ENCODE peak calls at places on chromosomes 16 and 17, in eight cellular contexts. One of them, this sample, is unnamed.
A peak's percentile ranks its signal among the peaks of the same experiment; 100 is the strongest.

GRCh38 chr16:85173077-85173980 is 61.1 kb upstream of the CIBAR2 start:
- DNase-seq in body of pancreas: no peak
- DNase-seq in cardiac fibroblast: peak; percentile 84
- DNase-seq in AG04449: peak; percentile 78
- DNase-seq in kidney: peak; percentile 63
- DNase-seq in tibial nerve: no peak
- DNase-seq in CD8-positive, alpha-beta T cell: no peak
- DNase-seq in GM10248: no peak
- DNase-seq in this sample: no peak

GRCh38 chr16:19744670-19745069 is 26.6 kb downstream of the IQCK start:
- DNase-seq in body of pancreas: no peak
- DNase-seq in cardiac fibroblast: no peak
- DNase-seq in AG04449: no peak
- DNase-seq in kidney: no peak
- DNase-seq in tibial nerve: no peak
- DNase-seq in CD8-positive, alpha-beta T cell: no peak
- DNase-seq in GM10248: no peak
- DNase-seq in this sample: no peak

GRCh38 chr17:6045621-6046357 is 24.4 kb upstream of the WSCD1 start:
- DNase-seq in body of pancreas: no peak
- DNase-seq in cardiac fibroblast: no peak
- DNase-seq in AG04449: no peak
- DNase-seq in kidney: no peak
- DNase-seq in tibial nerve: no peak
- DNase-seq in CD8-positive, alpha-beta T cell: no peak
- DNase-seq in GM10248: no peak
- DNase-seq in this sample: no peak

GRCh38 chr17:12924614-12925013 is 93.2 kb downstream of the ELAC2 start:
- DNase-seq in body of pancreas: no peak
- DNase-seq in cardiac fibroblast: no peak
- DNase-seq in AG04449: no peak
- DNase-seq in kidney: no peak
- DNase-seq in tibial nerve: no peak
- DNase-seq in CD8-positive, alpha-beta T cell: no peak
- DNase-seq in GM10248: no peak
- DNase-seq in this sample: no peak

GRCh38 chr16:11667221-11667823 is 933 bp upstream of the SNN start:
- DNase-seq in body of pancreas: no peak
- DNase-seq in cardiac fibroblast: no peak
- DNase-seq in AG04449: no peak
- DNase-seq in kidney: peak; percentile 58
- DNase-seq in tibial nerve: no peak
- DNase-seq in CD8-positive, alpha-beta T cell: no peak
- DNase-seq in GM10248: no peak
- DNase-seq in this sample: no peak

GRCh38 chr17:44752953-44753861 is 5.6 kb upstream of the ADAM11 start:
- DNase-seq in body of pancreas: no peak
- DNase-seq in cardiac fibroblast: no peak
- DNase-seq in AG04449: no peak
- DNase-seq in kidney: no peak
- DNase-seq in tibial nerve: no peak
- DNase-seq in CD8-positive, alpha-beta T cell: no peak
- DNase-seq in GM10248: no peak
- DNase-seq in this sample: no peak

GRCh38 chr17:44901323-44901965 is 2.2 kb upstream of the EFTUD2 start:
- DNase-seq in body of pancreas: no peak
- DNase-seq in cardiac fibroblast: peak; percentile 63
- DNase-seq in AG04449: peak; percentile 23
- DNase-seq in kidney: no peak
- DNase-seq in tibial nerve: no peak
- DNase-seq in CD8-positive, alpha-beta T cell: no peak
- DNase-seq in GM10248: no peak
- DNase-seq in this sample: no peak

GRCh38 chr17:31787857-31788570 is 71.0 kb downstream of the COPRS start:
- DNase-seq in body of pancreas: no peak
- DNase-seq in cardiac fibroblast: peak; percentile 86
- DNase-seq in AG04449: peak; percentile 78
- DNase-seq in kidney: no peak
- DNase-seq in tibial nerve: no peak
- DNase-seq in CD8-positive, alpha-beta T cell: no peak
- DNase-seq in GM10248: no peak
- DNase-seq in this sample: no peak

GRCh38 chr17:47225436-47225858 is 16.3 kb downstream of the MYL4 start:
- DNase-seq in body of pancreas: peak; percentile 81
- DNase-seq in cardiac fibroblast: peak; percentile 90
- DNase-seq in AG04449: peak; percentile 50
- DNase-seq in kidney: no peak
- DNase-seq in tibial nerve: peak; percentile 93
- DNase-seq in CD8-positive, alpha-beta T cell: no peak
- DNase-seq in GM10248: no peak
- DNase-seq in this sample: peak; percentile 70

GRCh38 chr17:11986939-11987329 is 10.3 kb downstream of the ZNF18 start:
- DNase-seq in body of pancreas: no peak
- DNase-seq in cardiac fibroblast: peak; percentile 73
- DNase-seq in AG04449: no peak
- DNase-seq in kidney: no peak
- DNase-seq in tibial nerve: no peak
- DNase-seq in CD8-positive, alpha-beta T cell: no peak
- DNase-seq in GM10248: no peak
- DNase-seq in this sample: peak; percentile 3

GRCh38 chr17:43094129-43094834 is 30.9 kb downstream of the BRCA1 start:
- DNase-seq in body of pancreas: no peak
- DNase-seq in cardiac fibroblast: peak; percentile 12
- DNase-seq in AG04449: no peak
- DNase-seq in kidney: no peak
- DNase-seq in tibial nerve: no peak
- DNase-seq in CD8-positive, alpha-beta T cell: no peak
- DNase-seq in GM10248: no peak
- DNase-seq in this sample: no peak

GRCh38 chr16:70306880-70307279 is 7.9 kb downstream of the DDX19B start:
- DNase-seq in body of pancreas: no peak
- DNase-seq in cardiac fibroblast: no peak
- DNase-seq in AG04449: no peak
- DNase-seq in kidney: no peak
- DNase-seq in tibial nerve: no peak
- DNase-seq in CD8-positive, alpha-beta T cell: no peak
- DNase-seq in GM10248: no peak
- DNase-seq in this sample: no peak

GRCh38 chr17:7631398-7632380 is 1.8 kb downstream of the SHBG start:
- DNase-seq in body of pancreas: no peak
- DNase-seq in cardiac fibroblast: no peak
- DNase-seq in AG04449: no peak
- DNase-seq in kidney: no peak
- DNase-seq in tibial nerve: no peak
- DNase-seq in CD8-positive, alpha-beta T cell: no peak
- DNase-seq in GM10248: peak; percentile 5
- DNase-seq in this sample: no peak

GRCh38 chr17:7634384-7634783 is 4.4 kb downstream of the SHBG start:
- DNase-seq in body of pancreas: peak; percentile 31
- DNase-seq in cardiac fibroblast: peak; percentile 72
- DNase-seq in AG04449: no peak
- DNase-seq in kidney: peak; percentile 80
- DNase-seq in tibial nerve: peak; percentile 24
- DNase-seq in CD8-positive, alpha-beta T cell: no peak
- DNase-seq in GM10248: no peak
- DNase-seq in this sample: peak; percentile 24

GRCh38 chr17:7633093-7633492 is 3.2 kb downstream of the SHBG start:
- DNase-seq in body of pancreas: peak; percentile 36
- DNase-seq in cardiac fibroblast: no peak
- DNase-seq in AG04449: no peak
- DNase-seq in kidney: no peak
- DNase-seq in tibial nerve: no peak
- DNase-seq in CD8-positive, alpha-beta T cell: no peak
- DNase-seq in GM10248: peak; percentile 4
- DNase-seq in this sample: no peak

GRCh38 chr17:7629939-7630571 is at the start of gene SHBG:
- DNase-seq in body of pancreas: no peak
- DNase-seq in cardiac fibroblast: no peak
- DNase-seq in AG04449: no peak
- DNase-seq in kidney: no peak
- DNase-seq in tibial nerve: no peak
- DNase-seq in CD8-positive, alpha-beta T cell: no peak
- DNase-seq in GM10248: no peak
- DNase-seq in this sample: no peak

DNA sequence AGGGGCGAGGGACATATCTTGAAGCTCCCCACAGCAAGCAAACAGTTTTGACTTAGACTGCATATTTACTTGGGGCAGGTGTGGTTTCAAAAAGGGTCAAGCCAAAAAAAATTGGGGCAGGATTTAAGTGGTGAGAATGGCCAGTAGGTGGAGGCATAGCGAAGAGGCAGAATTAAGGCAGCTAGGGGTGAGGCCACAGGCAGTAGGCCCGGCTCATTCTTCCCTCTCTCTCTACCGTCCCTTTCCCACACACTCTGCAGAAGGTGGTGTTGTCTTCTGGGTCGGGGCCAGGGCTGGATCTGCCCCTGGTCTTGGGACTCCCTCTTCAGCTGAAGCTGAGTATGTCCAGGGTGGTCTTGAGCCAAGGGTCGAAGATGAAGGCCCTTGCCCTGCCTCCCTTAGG is 2.6 kb downstream of the SHBG start:
- DNase-seq in body of pancreas: peak; percentile 52
- DNase-seq in cardiac fibroblast: peak; percentile 76
- DNase-seq in AG04449: no peak
- DNase-seq in kidney: no peak
- DNase-seq in tibial nerve: no peak
- DNase-seq in CD8-positive, alpha-beta T cell: no peak
- DNase-seq in GM10248: peak; percentile 71
- DNase-seq in this sample: peak; percentile 25
- TF ChIP-seq CTCF in body of pancreas: peak; percentile 49
- TF ChIP-seq CTCF in cardiac fibroblast: peak; percentile 64
- TF ChIP-seq CTCF in AG04449: peak; percentile 58
- TF ChIP-seq CTCF in kidney: peak; percentile 24
- TF ChIP-seq CTCF in tibial nerve: no peak
- TF ChIP-seq CTCF in CD8-positive, alpha-beta T cell: no peak
- TF ChIP-seq CTCF in GM10248: peak; percentile 45
- TF ChIP-seq CTCF in this sample: peak; percentile 43

GRCh38 chr16:58360041-58360634 is 32.1 kb upstream of the GINS3 start:
- DNase-seq in body of pancreas: no peak
- DNase-seq in cardiac fibroblast: no peak
- DNase-seq in AG04449: no peak
- DNase-seq in kidney: no peak
- DNase-seq in tibial nerve: no peak
- DNase-seq in CD8-positive, alpha-beta T cell: no peak
- DNase-seq in GM10248: no peak
- DNase-seq in this sample: no peak
- TF ChIP-seq CTCF in body of pancreas: no peak
- TF ChIP-seq CTCF in cardiac fibroblast: no peak
- TF ChIP-seq CTCF in AG04449: no peak
- TF ChIP-seq CTCF in kidney: no peak
- TF ChIP-seq CTCF in tibial nerve: no peak
- TF ChIP-seq CTCF in CD8-positive, alpha-beta T cell: no peak
- TF ChIP-seq CTCF in GM10248: no peak
- TF ChIP-seq CTCF in this sample: no peak

GRCh38 chr17:82525712-82526111 is 6.2 kb downstream of the FOXK2 start:
- DNase-seq in body of pancreas: no peak
- DNase-seq in cardiac fibroblast: no peak
- DNase-seq in AG04449: no peak
- DNase-seq in kidney: no peak
- DNase-seq in tibial nerve: no peak
- DNase-seq in CD8-positive, alpha-beta T cell: no peak
- DNase-seq in GM10248: no peak
- DNase-seq in this sample: no peak

GRCh38 chr17:82529914-82530300 is 10.4 kb downstream of the FOXK2 start:
- DNase-seq in body of pancreas: no peak
- DNase-seq in cardiac fibroblast: no peak
- DNase-seq in AG04449: no peak
- DNase-seq in kidney: no peak
- DNase-seq in tibial nerve: no peak
- DNase-seq in CD8-positive, alpha-beta T cell: no peak
- DNase-seq in GM10248: no peak
- DNase-seq in this sample: no peak

GRCh38 chr17:82531431-82531881 is 11.9 kb downstream of the FOXK2 start:
- DNase-seq in body of pancreas: no peak
- DNase-seq in cardiac fibroblast: peak; percentile 40
- DNase-seq in AG04449: no peak
- DNase-seq in kidney: no peak
- DNase-seq in tibial nerve: no peak
- DNase-seq in CD8-positive, alpha-beta T cell: no peak
- DNase-seq in GM10248: no peak
- DNase-seq in this sample: no peak

GRCh38 chr17:82527893-82528292 is 8.4 kb downstream of the FOXK2 start:
- DNase-seq in body of pancreas: no peak
- DNase-seq in cardiac fibroblast: no peak
- DNase-seq in AG04449: no peak
- DNase-seq in kidney: no peak
- DNase-seq in tibial nerve: no peak
- DNase-seq in CD8-positive, alpha-beta T cell: no peak
- DNase-seq in GM10248: no peak
- DNase-seq in this sample: no peak

DNA sequence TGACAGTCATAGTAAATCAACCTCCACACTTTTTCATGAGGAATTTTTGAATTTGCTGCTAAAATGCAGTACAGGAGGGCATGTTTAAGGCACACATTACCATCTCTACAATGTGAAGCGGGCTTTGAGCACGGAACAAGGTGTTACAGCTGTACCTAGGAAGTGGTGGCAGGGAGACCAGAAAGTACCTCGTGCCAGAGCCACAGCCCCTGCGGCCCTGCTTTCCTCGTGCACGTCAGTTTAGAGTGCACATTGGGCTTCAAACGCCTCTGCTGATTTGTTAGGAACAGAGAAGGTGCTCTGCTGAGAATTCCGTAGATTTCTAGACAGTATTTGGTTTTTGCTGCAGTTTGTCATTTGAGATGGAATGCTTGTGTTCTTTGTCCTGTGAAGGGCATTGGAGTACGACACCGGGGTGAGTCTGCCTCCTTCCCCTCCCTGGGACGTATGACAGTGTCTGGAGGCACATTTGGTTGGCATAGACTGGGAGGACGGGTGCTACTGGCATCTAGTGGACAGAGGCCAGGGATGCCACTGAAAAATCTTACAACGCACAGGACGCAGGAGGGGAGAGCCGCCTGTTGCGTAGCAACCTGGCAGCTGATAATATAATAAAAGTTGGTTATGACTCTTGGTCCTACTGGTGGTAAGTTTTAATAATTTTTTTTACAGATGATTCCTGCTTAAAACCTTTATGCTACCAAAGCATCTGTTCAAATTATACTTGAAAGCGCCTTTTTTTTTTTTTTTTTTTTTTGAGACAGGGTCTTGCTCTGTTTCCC is 9.1 kb downstream of the FOXK2 start:
- DNase-seq in body of pancreas: peak; percentile 67
- DNase-seq in cardiac fibroblast: peak; percentile 53
- DNase-seq in AG04449: no peak
- DNase-seq in kidney: no peak
- DNase-seq in tibial nerve: no peak
- DNase-seq in CD8-positive, alpha-beta T cell: no peak
- DNase-seq in GM10248: no peak
- DNase-seq in this sample: peak; percentile 62
- TF ChIP-seq CTCF in body of pancreas: peak; percentile 52
- TF ChIP-seq CTCF in cardiac fibroblast: peak; percentile 18
- TF ChIP-seq CTCF in AG04449: no peak
- TF ChIP-seq CTCF in kidney: no peak
- TF ChIP-seq CTCF in tibial nerve: peak; percentile 42
- TF ChIP-seq CTCF in CD8-positive, alpha-beta T cell: no peak
- TF ChIP-seq CTCF in GM10248: no peak
- TF ChIP-seq CTCF in this sample: no peak

DNA sequence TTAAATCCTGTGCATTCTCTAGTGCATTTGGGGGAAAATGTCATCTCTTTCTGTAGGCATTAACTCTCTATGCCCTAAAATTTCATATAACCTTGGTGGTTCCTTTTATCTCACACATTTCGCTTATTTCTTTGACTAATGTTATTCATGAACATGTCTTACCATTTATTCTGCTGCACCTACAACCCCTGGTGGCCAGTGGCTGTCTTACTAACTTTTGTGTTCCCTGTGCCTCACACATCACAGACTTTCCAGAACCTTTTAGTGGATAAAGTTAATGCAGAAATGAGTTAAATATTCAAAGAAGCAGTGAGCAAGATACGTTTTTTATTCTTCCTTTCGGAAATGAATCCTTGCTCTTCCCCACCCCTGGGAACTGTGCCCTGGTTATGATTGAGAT is 111.9 kb downstream of the CDH13 start:
- DNase-seq in body of pancreas: no peak
- DNase-seq in cardiac fibroblast: peak; percentile 32
- DNase-seq in AG04449: no peak
- DNase-seq in kidney: no peak
- DNase-seq in tibial nerve: no peak
- DNase-seq in CD8-positive, alpha-beta T cell: no peak
- DNase-seq in GM10248: no peak
- DNase-seq in this sample: no peak
- TF ChIP-seq CTCF in body of pancreas: no peak
- TF ChIP-seq CTCF in cardiac fibroblast: peak; percentile 37
- TF ChIP-seq CTCF in AG04449: peak; percentile 5
- TF ChIP-seq CTCF in kidney: no peak
- TF ChIP-seq CTCF in tibial nerve: no peak
- TF ChIP-seq CTCF in CD8-positive, alpha-beta T cell: no peak
- TF ChIP-seq CTCF in GM10248: peak; percentile 31
- TF ChIP-seq CTCF in this sample: no peak